ENCODE peak calls at places on chromosomes 5 and 9, in four cellular contexts. E is HepG2, X is H1, O is K562. W is an unnamed sample.

GRCh38 chr9:106438928-106439327 is 424.0 kb upstream of the ZNF462 start:
- DNase-seq in O (no peak), X (no peak), E (no peak), W (no peak)

GRCh38 chr5:66661149-66661548 is 65.0 kb downstream of the MAST4 start:
- DNase-seq in O (no peak), E (no peak), X (no peak), W (no peak)

GRCh38 chr9:126219717-126220116 is 106.9 kb upstream of the MVB12B start:
- DNase-seq in E (no peak), O (no peak), X (peak), W (no peak)

GRCh38 chr9:117825609-117826347 is 121.6 kb downstream of the TLR4 start:
- DNase-seq in O (no peak), X (no peak), E (no peak), W (no peak)

GRCh38 chr9:97900738-97901565 is 21.3 kb downstream of the TRMO start:
- DNase-seq in X (no peak), O (peak), E (peak), W (peak)

GRCh38 chr5:81657386-81657785 is 93.5 kb downstream of the SSBP2 start:
- DNase-seq in O (no peak), E (no peak), X (no peak), W (no peak)

GRCh38 chr5:166031926-166032325 is 2259.5 kb upstream of the WWC1 start:
- DNase-seq in E (no peak), X (no peak), O (no peak), W (no peak)

GRCh38 chr5:34505731-34506130 is 150.4 kb upstream of the RAI14 start:
- DNase-seq in X (no peak), O (no peak), E (no peak), W (no peak)

GRCh38 chr9:127724012-127724411 is 8.1 kb downstream of the TTC16 start:
- DNase-seq in O (no peak), X (no peak), E (no peak), W (no peak)

GRCh38 chr9:133403766-133404439 is 13.9 kb downstream of the REXO4 start:
- DNase-seq in E (peak), O (peak), X (peak), W (peak)

GRCh38 chr5:598564-598890 is 13.6 kb upstream of the CEP72 start:
- DNase-seq in O (no peak), E (no peak), X (no peak), W (no peak)

GRCh38 chr5:107501965-107502691 is 168.6 kb downstream of the EFNA5 start:
- DNase-seq in X (no peak), E (no peak), O (no peak), W (peak)

GRCh38 chr5:4254736-4255135 is 659.1 kb downstream of the IRX1 start:
- DNase-seq in E (no peak), X (no peak), O (no peak), W (no peak)

GRCh38 chr5:10021248-10021647 is 228.4 kb downstream of the ATPSCKMT start:
- DNase-seq in O (no peak), X (no peak), E (no peak), W (no peak)

GRCh38 chr9:16344343-16344742 is 526.1 kb downstream of the BNC2 start:
- DNase-seq in O (no peak), X (no peak), E (no peak), W (peak)

GRCh38 chr5:159772698-159773061 is 143.6 kb upstream of the ADRA1B start:
- DNase-seq in X (no peak), E (no peak), O (no peak), W (no peak)

GRCh38 chr5:122091942-122092600 is 14.0 kb upstream of the LOX start:
- DNase-seq in X (no peak), E (no peak), O (no peak), W (peak)

GRCh38 chr5:179304871-179305270 is 40.4 kb downstream of the ADAMTS2 start:
- DNase-seq in O (no peak), E (no peak), X (no peak), W (no peak)

GRCh38 chr5:134479839-134480238 is 45.6 kb upstream of the JADE2 start:
- DNase-seq in X (no peak), E (no peak), O (no peak), W (no peak)

GRCh38 chr5:57853929-57854697 is 371.5 kb upstream of the ACTBL2 start:
- DNase-seq in X (no peak), E (no peak), O (no peak), W (no peak)

GRCh38 chr9:127346584-127346983 is 50.4 kb upstream of the SLC2A8 start:
- DNase-seq in E (no peak), X (no peak), O (no peak), W (peak)

GRCh38 chr5:107698286-107698685 is 27.5 kb upstream of the EFNA5 start:
- DNase-seq in O (no peak), E (no peak), X (no peak), W (no peak)

GRCh38 chr5:68395844-68396523 is 180.4 kb downstream of the PIK3R1 start:
- DNase-seq in O (no peak), X (no peak), E (peak), W (no peak)

GRCh38 chr5:174877987-174878386 is 153.6 kb downstream of the MSX2 start:
- DNase-seq in X (no peak), O (no peak), E (no peak), W (no peak)

GRCh38 chr9:96031366-96031824 is 155.9 kb downstream of the ERCC6L2 start:
- DNase-seq in O (no peak), X (no peak), E (no peak), W (no peak)

GRCh38 chr9:133397370-133397769 is 20.4 kb downstream of the REXO4 start:
- DNase-seq in O (no peak), E (no peak), X (no peak), W (no peak)

GRCh38 chr5:75055727-75056144 is 3.4 kb upstream of the GCNT4 start:
- DNase-seq in X (peak), E (peak), O (no peak), W (no peak)

GRCh38 chr5:151239237-151239861 is 13.6 kb upstream of the GM2A start:
- DNase-seq in E (peak), O (peak), X (peak), W (peak)

GRCh38 chr5:174324680-174325079 is 279.2 kb downstream of the NSG2 start:
- DNase-seq in O (no peak), E (no peak), X (no peak), W (no peak)

GRCh38 chr5:87074072-87074471 is 193.6 kb upstream of the RASA1 start:
- DNase-seq in X (no peak), E (no peak), O (no peak), W (no peak)

GRCh38 chr5:172501708-172502379 is 47.5 kb upstream of the SH3PXD2B start:
- DNase-seq in E (no peak), O (no peak), X (peak), W (no peak)

GRCh38 chr5:174545926-174546325 is 178.5 kb upstream of the MSX2 start:
- DNase-seq in E (no peak), X (no peak), O (no peak), W (no peak)

GRCh38 chr9:127803507-127804352 is 1.0 kb downstream of the FPGS start:
- DNase-seq in O (no peak), X (no peak), E (no peak), W (no peak)

GRCh38 chr5:143143973-143144372 is 259.5 kb downstream of the NR3C1 start:
- DNase-seq in X (no peak), E (no peak), O (no peak), W (no peak)

GRCh38 chr5:16709691-16710420 is 93.1 kb upstream of the RETREG1 start:
- DNase-seq in E (no peak), X (no peak), O (no peak), W (no peak)

GRCh38 chr5:16712600-16712999 is 95.8 kb upstream of the RETREG1 start:
- DNase-seq in E (no peak), X (no peak), O (no peak), W (no peak)

GRCh38 chr5:16712178-16712577 is 95.4 kb upstream of the RETREG1 start:
- DNase-seq in O (no peak), E (no peak), X (no peak), W (peak)

GRCh38 chr5:16707869-16708192 is 91.0 kb upstream of the RETREG1 start:
- DNase-seq in E (no peak), O (no peak), X (no peak), W (no peak)

GRCh38 chr5:16713386-16713928 is 96.7 kb upstream of the RETREG1 start:
- DNase-seq in O (no peak), E (no peak), X (peak), W (peak)
- TF ChIP-seq JUN in O (no peak), E (no peak), X (no peak), W (no peak)

DNA sequence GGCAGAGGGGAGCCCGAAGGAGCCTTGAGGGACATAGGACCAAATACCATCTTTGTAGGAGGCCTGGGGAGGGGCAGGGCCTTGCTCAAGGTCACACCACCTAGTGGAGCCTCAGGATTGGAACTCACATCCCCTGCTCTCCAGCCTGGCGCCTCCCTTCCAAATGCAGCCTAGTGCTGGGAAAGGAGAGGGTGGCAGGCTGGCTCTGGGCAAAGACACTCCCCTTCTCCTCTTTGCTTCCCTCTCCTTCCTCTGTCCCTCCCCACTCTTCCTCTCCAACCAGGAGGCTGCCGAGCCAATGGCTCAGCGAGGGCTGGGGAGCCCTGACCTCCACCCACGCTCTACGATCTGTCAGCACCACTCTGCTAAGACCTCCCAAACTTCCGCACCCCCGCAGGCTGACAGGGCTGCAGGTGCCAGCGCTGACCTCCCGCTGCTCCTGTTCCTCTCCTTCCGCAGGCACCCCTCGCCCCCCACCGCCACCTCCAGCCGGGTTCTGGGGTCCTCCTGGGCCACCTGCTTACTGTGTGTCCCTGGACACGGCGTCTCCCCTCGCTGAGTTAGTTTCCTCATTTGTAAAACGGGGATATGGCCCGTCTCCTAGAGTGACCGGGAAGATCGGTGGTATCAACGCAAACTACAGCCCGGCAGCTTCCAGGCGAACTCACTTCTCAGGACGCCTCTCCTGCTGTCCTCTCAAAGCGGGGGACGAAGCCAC is 52.9 kb downstream of the C9orf50 start:
- DNase-seq in X (peak), E (peak), O (peak), W (peak)
- TF ChIP-seq POLR2A in X (no peak), E (no peak), O (no peak), W (no peak)

DNA sequence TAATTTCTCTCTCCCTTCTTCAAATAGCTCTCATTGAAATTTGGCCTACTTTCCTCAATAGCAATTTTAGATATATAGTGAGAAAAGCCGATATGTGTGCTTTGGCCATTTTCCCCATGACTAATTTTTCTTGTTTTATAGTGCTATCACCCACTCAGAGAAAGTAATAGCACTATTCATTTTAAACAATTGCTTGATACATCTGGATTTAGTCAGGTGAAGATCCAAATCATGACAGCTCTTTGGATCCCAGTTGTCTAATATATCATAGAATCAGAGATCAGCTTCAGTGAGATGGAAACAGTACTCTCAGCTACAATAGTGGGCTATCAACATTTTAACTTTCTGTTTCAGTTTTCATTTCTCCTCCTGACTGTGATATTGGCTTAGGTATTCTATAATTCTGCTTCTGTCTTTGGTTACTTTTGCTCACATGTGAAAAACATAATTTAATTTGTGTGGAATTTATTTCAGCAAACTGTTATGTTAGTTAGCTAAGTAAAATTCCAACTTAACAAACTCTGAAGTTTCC is 38.7 kb downstream of the VCAN start:
- DNase-seq in X (no peak), O (no peak), E (no peak), W (no peak)
- TF ChIP-seq POLR2AphosphoS5 in X (no peak), O (no peak), E (no peak), W (no peak)

GRCh38 chr5:2919310-2920018 is 168.0 kb upstream of the IRX2 start:
- DNase-seq in O (no peak), X (no peak), E (no peak), W (no peak)
- TF ChIP-seq JUN in O (no peak), X (no peak), E (no peak), W (no peak)